ENCODE peak calls at places on chromosomes 12 and 14, in ten cellular contexts. One of them, this sample, is unnamed.

GRCh38 chr12:70648831-70649230 is 11.6 kb upstream of the PTPRB start:
- DNase-seq in GM23338: no peak
- DNase-seq in A549: no peak
- DNase-seq in kidney epithelial cell: no peak
- DNase-seq in ovary: no peak
- DNase-seq in choroid plexus epithelial cell: peak; percentile 87
- DNase-seq in fibroblast of villous mesenchyme: peak; percentile 14
- DNase-seq in astrocyte of the cerebellum: peak; percentile 58
- DNase-seq in colonic mucosa: no peak
- DNase-seq in CD8-positive, alpha-beta T cell: no peak
- DNase-seq in this sample: peak; percentile 79

GRCh38 chr14:104873380-104874055 is 8.4 kb downstream of the CEP170B start:
- DNase-seq in GM23338: no peak
- DNase-seq in A549: no peak
- DNase-seq in kidney epithelial cell: no peak
- DNase-seq in ovary: no peak
- DNase-seq in choroid plexus epithelial cell: no peak
- DNase-seq in fibroblast of villous mesenchyme: no peak
- DNase-seq in astrocyte of the cerebellum: no peak
- DNase-seq in colonic mucosa: no peak
- DNase-seq in CD8-positive, alpha-beta T cell: no peak
- DNase-seq in this sample: no peak

GRCh38 chr14:35121026-35121886 is 534 bp downstream of the PPP2R3C start:
- DNase-seq in GM23338: no peak
- DNase-seq in A549: no peak
- DNase-seq in kidney epithelial cell: no peak
- DNase-seq in ovary: peak; percentile 48
- DNase-seq in choroid plexus epithelial cell: peak; percentile 37
- DNase-seq in fibroblast of villous mesenchyme: peak; percentile 34
- DNase-seq in astrocyte of the cerebellum: no peak
- DNase-seq in colonic mucosa: peak; percentile 93
- DNase-seq in CD8-positive, alpha-beta T cell: no peak
- DNase-seq in this sample: peak; percentile 6

GRCh38 chr12:6953417-6954315 is 2.5 kb downstream of the PTPN6 start:
- DNase-seq in GM23338: no peak
- DNase-seq in A549: no peak
- DNase-seq in kidney epithelial cell: no peak
- DNase-seq in ovary: peak; percentile 35
- DNase-seq in choroid plexus epithelial cell: peak; percentile 65
- DNase-seq in fibroblast of villous mesenchyme: peak; percentile 22
- DNase-seq in astrocyte of the cerebellum: no peak
- DNase-seq in colonic mucosa: peak; percentile 72
- DNase-seq in CD8-positive, alpha-beta T cell: peak; percentile 71
- DNase-seq in this sample: no peak

GRCh38 chr14:53882684-53883083 is 73.9 kb downstream of the BMP4 start:
- DNase-seq in GM23338: no peak
- DNase-seq in A549: peak; percentile 14
- DNase-seq in kidney epithelial cell: no peak
- DNase-seq in ovary: no peak
- DNase-seq in choroid plexus epithelial cell: no peak
- DNase-seq in fibroblast of villous mesenchyme: peak; percentile 56
- DNase-seq in astrocyte of the cerebellum: no peak
- DNase-seq in colonic mucosa: no peak
- DNase-seq in CD8-positive, alpha-beta T cell: no peak
- DNase-seq in this sample: no peak

GRCh38 chr14:95196268-95196667 is 38.9 kb upstream of the DICER1 start:
- DNase-seq in GM23338: peak; percentile 45
- DNase-seq in A549: peak; percentile 27
- DNase-seq in kidney epithelial cell: no peak
- DNase-seq in ovary: no peak
- DNase-seq in choroid plexus epithelial cell: peak; percentile 26
- DNase-seq in fibroblast of villous mesenchyme: no peak
- DNase-seq in astrocyte of the cerebellum: no peak
- DNase-seq in colonic mucosa: no peak
- DNase-seq in CD8-positive, alpha-beta T cell: no peak
- DNase-seq in this sample: no peak

GRCh38 chr12:26406813-26407212 is 211.4 kb downstream of the SSPN start:
- DNase-seq in GM23338: no peak
- DNase-seq in A549: no peak
- DNase-seq in kidney epithelial cell: no peak
- DNase-seq in ovary: no peak
- DNase-seq in choroid plexus epithelial cell: no peak
- DNase-seq in fibroblast of villous mesenchyme: no peak
- DNase-seq in astrocyte of the cerebellum: no peak
- DNase-seq in colonic mucosa: no peak
- DNase-seq in CD8-positive, alpha-beta T cell: no peak
- DNase-seq in this sample: no peak

GRCh38 chr14:80135305-80136088 is 75.8 kb downstream of the DIO2 start:
- DNase-seq in GM23338: no peak
- DNase-seq in A549: no peak
- DNase-seq in kidney epithelial cell: no peak
- DNase-seq in ovary: no peak
- DNase-seq in choroid plexus epithelial cell: no peak
- DNase-seq in fibroblast of villous mesenchyme: no peak
- DNase-seq in astrocyte of the cerebellum: no peak
- DNase-seq in colonic mucosa: no peak
- DNase-seq in CD8-positive, alpha-beta T cell: no peak
- DNase-seq in this sample: no peak

GRCh38 chr12:31259136-31259881 is 66.6 kb downstream of the SINHCAF start:
- DNase-seq in GM23338: no peak
- DNase-seq in A549: no peak
- DNase-seq in kidney epithelial cell: no peak
- DNase-seq in ovary: no peak
- DNase-seq in choroid plexus epithelial cell: peak; percentile 5
- DNase-seq in fibroblast of villous mesenchyme: no peak
- DNase-seq in astrocyte of the cerebellum: no peak
- DNase-seq in colonic mucosa: no peak
- DNase-seq in CD8-positive, alpha-beta T cell: no peak
- DNase-seq in this sample: no peak

GRCh38 chr12:46831335-46832083 is 5.7 kb upstream of the SLC38A4 start:
- DNase-seq in GM23338: peak; percentile 63
- DNase-seq in A549: no peak
- DNase-seq in kidney epithelial cell: no peak
- DNase-seq in ovary: no peak
- DNase-seq in choroid plexus epithelial cell: peak; percentile 12
- DNase-seq in fibroblast of villous mesenchyme: peak; percentile 9
- DNase-seq in astrocyte of the cerebellum: no peak
- DNase-seq in colonic mucosa: no peak
- DNase-seq in CD8-positive, alpha-beta T cell: no peak
- DNase-seq in this sample: no peak

GRCh38 chr12:92208613-92209121 is 63.0 kb upstream of the BTG1 start:
- DNase-seq in GM23338: no peak
- DNase-seq in A549: peak; percentile 70
- DNase-seq in kidney epithelial cell: peak; percentile 12
- DNase-seq in ovary: no peak
- DNase-seq in choroid plexus epithelial cell: peak; percentile 78
- DNase-seq in fibroblast of villous mesenchyme: peak; percentile 38
- DNase-seq in astrocyte of the cerebellum: no peak
- DNase-seq in colonic mucosa: peak; percentile 29
- DNase-seq in CD8-positive, alpha-beta T cell: no peak
- DNase-seq in this sample: peak; percentile 63

GRCh38 chr12:55932546-55932919 is 1.6 kb downstream of the DGKA start:
- DNase-seq in GM23338: no peak
- DNase-seq in A549: peak; percentile 32
- DNase-seq in kidney epithelial cell: no peak
- DNase-seq in ovary: no peak
- DNase-seq in choroid plexus epithelial cell: peak; percentile 39
- DNase-seq in fibroblast of villous mesenchyme: no peak
- DNase-seq in astrocyte of the cerebellum: no peak
- DNase-seq in colonic mucosa: peak; percentile 50
- DNase-seq in CD8-positive, alpha-beta T cell: peak; percentile 54
- DNase-seq in this sample: peak; percentile 46

GRCh38 chr12:52260351-52261210 is 13.9 kb upstream of the KRT86 start:
- DNase-seq in GM23338: no peak
- DNase-seq in A549: no peak
- DNase-seq in kidney epithelial cell: no peak
- DNase-seq in ovary: no peak
- DNase-seq in choroid plexus epithelial cell: peak; percentile 63
- DNase-seq in fibroblast of villous mesenchyme: peak; percentile 4
- DNase-seq in astrocyte of the cerebellum: peak; percentile 81
- DNase-seq in colonic mucosa: no peak
- DNase-seq in CD8-positive, alpha-beta T cell: no peak
- DNase-seq in this sample: no peak

GRCh38 chr12:114407034-114407420 is 1.1 kb upstream of the TBX5 start:
- DNase-seq in GM23338: no peak
- DNase-seq in A549: no peak
- DNase-seq in kidney epithelial cell: no peak
- DNase-seq in ovary: no peak
- DNase-seq in choroid plexus epithelial cell: no peak
- DNase-seq in fibroblast of villous mesenchyme: peak; percentile 46
- DNase-seq in astrocyte of the cerebellum: no peak
- DNase-seq in colonic mucosa: no peak
- DNase-seq in CD8-positive, alpha-beta T cell: no peak
- DNase-seq in this sample: no peak

DNA sequence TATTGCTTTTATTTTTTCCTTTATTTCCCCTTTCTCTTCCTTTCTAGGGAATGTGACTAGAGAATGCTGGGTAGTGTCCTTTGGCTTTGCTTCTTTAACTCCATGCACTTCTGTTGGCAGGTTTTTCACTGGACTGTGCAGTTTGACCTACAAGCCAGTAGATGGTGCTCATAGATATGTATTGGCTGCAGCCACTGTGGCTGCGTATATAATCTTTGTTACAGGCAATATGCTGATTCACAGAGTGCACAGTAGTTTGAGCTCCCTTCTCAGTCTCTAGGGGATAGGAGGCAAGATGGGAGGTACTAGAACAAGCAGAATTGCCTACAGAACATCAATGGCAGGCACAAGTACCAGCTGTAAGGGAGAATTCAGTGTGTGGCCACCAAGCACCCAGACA is 503.5 kb downstream of the LRFN5 start:
- DNase-seq in GM23338: peak; percentile 60
- DNase-seq in A549: peak; percentile 66
- DNase-seq in kidney epithelial cell: no peak
- DNase-seq in ovary: no peak
- DNase-seq in choroid plexus epithelial cell: peak; percentile 62
- DNase-seq in fibroblast of villous mesenchyme: peak; percentile 55
- DNase-seq in astrocyte of the cerebellum: peak; percentile 12
- DNase-seq in colonic mucosa: no peak
- DNase-seq in CD8-positive, alpha-beta T cell: no peak
- DNase-seq in this sample: peak; percentile 65
- TF ChIP-seq CTCF in GM23338: peak; percentile 78
- TF ChIP-seq CTCF in A549: peak; percentile 39
- TF ChIP-seq CTCF in kidney epithelial cell: peak; percentile 54
- TF ChIP-seq CTCF in ovary: no peak
- TF ChIP-seq CTCF in choroid plexus epithelial cell: peak; percentile 69
- TF ChIP-seq CTCF in fibroblast of villous mesenchyme: peak; percentile 69
- TF ChIP-seq CTCF in astrocyte of the cerebellum: peak; percentile 66
- TF ChIP-seq CTCF in colonic mucosa: no peak
- TF ChIP-seq CTCF in CD8-positive, alpha-beta T cell: no peak
- TF ChIP-seq CTCF in this sample: peak; percentile 90

GRCh38 chr12:65741662-65742480 is 82.4 kb upstream of the HMGA2 start:
- DNase-seq in GM23338: peak; percentile 79
- DNase-seq in A549: peak; percentile 34
- DNase-seq in kidney epithelial cell: no peak
- DNase-seq in ovary: peak; percentile 50
- DNase-seq in choroid plexus epithelial cell: peak; percentile 59
- DNase-seq in fibroblast of villous mesenchyme: peak; percentile 68
- DNase-seq in astrocyte of the cerebellum: no peak
- DNase-seq in colonic mucosa: no peak
- DNase-seq in CD8-positive, alpha-beta T cell: no peak
- DNase-seq in this sample: peak; percentile 41
- H3K4me3 ChIP-seq in GM23338: peak overlapping the region; percentile 83
- H3K4me3 ChIP-seq in A549: peak overlapping the region; percentile 90
- H3K4me3 ChIP-seq in kidney epithelial cell: peak overlapping the region; percentile 61
- H3K4me3 ChIP-seq in ovary: peak overlapping the region; percentile 52
- H3K4me3 ChIP-seq in choroid plexus epithelial cell: peak overlapping the region; percentile 79
- H3K4me3 ChIP-seq in fibroblast of villous mesenchyme: peak overlapping the region; percentile 86
- H3K4me3 ChIP-seq in astrocyte of the cerebellum: peak overlapping the region; percentile 76
- H3K4me3 ChIP-seq in colonic mucosa: peak overlapping the region; percentile 63
- H3K4me3 ChIP-seq in CD8-positive, alpha-beta T cell: peak overlapping the region; percentile 33
- H3K4me3 ChIP-seq in this sample: peak overlapping the region; percentile 77

DNA sequence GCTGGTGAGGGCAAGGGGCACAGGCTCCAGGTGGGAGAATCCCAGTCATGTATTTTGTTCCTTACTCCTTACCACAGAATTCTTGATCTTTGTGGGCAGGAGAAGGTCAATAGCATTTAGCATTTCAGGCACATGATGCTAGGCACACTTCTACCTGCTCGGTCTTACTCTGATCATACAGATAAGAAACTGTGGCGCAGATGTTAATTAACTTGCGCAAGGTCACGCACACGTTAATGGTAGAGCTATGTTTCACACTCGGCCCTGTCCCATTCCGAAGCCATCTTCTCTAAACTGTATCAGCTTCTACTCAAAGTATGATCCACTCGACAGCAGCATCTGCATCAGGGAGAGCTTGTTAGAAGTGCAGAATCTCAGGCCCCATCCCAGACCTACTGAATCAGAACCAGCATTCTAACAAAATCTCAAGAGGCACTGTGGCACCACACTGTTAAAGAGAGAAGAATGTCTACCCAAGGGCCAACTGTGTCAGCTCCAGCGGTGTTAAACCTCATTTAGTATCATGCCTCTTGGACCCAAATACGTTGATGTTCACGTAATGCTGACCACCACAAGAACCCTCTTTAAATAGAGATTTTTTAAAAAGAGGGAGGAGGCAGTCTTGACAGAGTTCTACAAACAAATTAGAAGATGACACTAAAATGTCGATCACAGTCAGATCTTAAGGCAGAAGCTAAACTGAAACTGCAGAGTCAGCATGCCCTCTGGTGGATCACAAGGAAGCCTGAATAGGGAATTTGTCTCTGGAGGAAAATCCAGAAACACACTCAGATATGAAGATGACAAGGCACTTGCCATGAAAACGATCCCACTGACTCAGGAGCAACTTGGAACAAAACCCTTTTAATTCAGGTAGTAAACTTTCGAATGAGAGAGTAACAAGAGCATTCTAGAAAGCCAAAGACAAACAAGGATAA is 7.3 kb downstream of the STXBP6 start:
- DNase-seq in GM23338: peak; percentile 80
- DNase-seq in A549: peak; percentile 64
- DNase-seq in kidney epithelial cell: no peak
- DNase-seq in ovary: no peak
- DNase-seq in choroid plexus epithelial cell: peak; percentile 87
- DNase-seq in fibroblast of villous mesenchyme: peak; percentile 80
- DNase-seq in astrocyte of the cerebellum: peak; percentile 53
- DNase-seq in colonic mucosa: peak; percentile 62
- DNase-seq in CD8-positive, alpha-beta T cell: no peak
- DNase-seq in this sample: peak; percentile 81
- TF ChIP-seq CTCF in GM23338: peak; percentile 75
- TF ChIP-seq CTCF in A549: peak; percentile 19
- TF ChIP-seq CTCF in kidney epithelial cell: peak; percentile 65
- TF ChIP-seq CTCF in ovary: no peak
- TF ChIP-seq CTCF in choroid plexus epithelial cell: peak; percentile 84
- TF ChIP-seq CTCF in fibroblast of villous mesenchyme: peak; percentile 84
- TF ChIP-seq CTCF in astrocyte of the cerebellum: peak; percentile 71
- TF ChIP-seq CTCF in colonic mucosa: peak; percentile 50
- TF ChIP-seq CTCF in CD8-positive, alpha-beta T cell: no peak
- TF ChIP-seq CTCF in this sample: peak; percentile 91

DNA sequence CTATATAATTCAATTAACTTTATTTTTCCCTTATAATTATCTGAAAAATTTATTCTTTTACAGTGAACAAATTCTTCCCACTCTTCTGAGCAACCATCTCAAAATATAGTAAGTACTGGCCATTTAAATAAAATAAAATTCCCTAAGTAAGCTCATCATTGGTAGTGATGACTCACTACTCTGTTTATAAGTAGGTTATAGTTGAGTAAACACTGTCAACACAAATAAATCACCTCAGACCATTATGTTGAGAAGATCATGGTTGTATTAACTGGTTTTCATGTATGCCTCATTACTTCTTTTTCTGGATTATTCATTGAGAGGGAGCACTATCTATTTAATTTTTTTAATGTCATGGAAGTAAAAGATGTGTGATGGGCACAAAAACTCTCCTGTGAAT is 220.5 kb downstream of the SEC23A start:
- DNase-seq in GM23338: no peak
- DNase-seq in A549: no peak
- DNase-seq in kidney epithelial cell: no peak
- DNase-seq in ovary: no peak
- DNase-seq in choroid plexus epithelial cell: no peak
- DNase-seq in fibroblast of villous mesenchyme: peak; percentile 67
- DNase-seq in astrocyte of the cerebellum: no peak
- DNase-seq in colonic mucosa: no peak
- DNase-seq in CD8-positive, alpha-beta T cell: no peak
- DNase-seq in this sample: no peak
- H3K4me3 ChIP-seq in GM23338: no peak overlapping the region
- H3K4me3 ChIP-seq in A549: no peak overlapping the region
- H3K4me3 ChIP-seq in kidney epithelial cell: no peak overlapping the region
- H3K4me3 ChIP-seq in ovary: no peak overlapping the region
- H3K4me3 ChIP-seq in choroid plexus epithelial cell: no peak overlapping the region
- H3K4me3 ChIP-seq in fibroblast of villous mesenchyme: no peak overlapping the region
- H3K4me3 ChIP-seq in astrocyte of the cerebellum: no peak overlapping the region
- H3K4me3 ChIP-seq in colonic mucosa: no peak overlapping the region
- H3K4me3 ChIP-seq in CD8-positive, alpha-beta T cell: no peak overlapping the region
- H3K4me3 ChIP-seq in this sample: no peak overlapping the region

This sample was measured in AG10803.